ENCODE peak calls at places on chromosomes 2 and 18, in five cellular contexts. P, T, A, S and Q are unnamed samples.

GRCh38 chr2:27806311-27807059 is 35.0 kb downstream of the MRPL33 start:
- DNase-seq in P (no peak), T (no peak), A (no peak), S (no peak), Q (no peak)

GRCh38 chr2:101993772-101994171 is 2.0 kb downstream of the IL1R2 start:
- DNase-seq in P (no peak), T (no peak), A (no peak), S (no peak), Q (no peak)

GRCh38 chr2:159755788-159756187 is 42.2 kb downstream of the CD302 start:
- DNase-seq in P (no peak), T (no peak), A (peak), S (no peak), Q (peak)

GRCh38 chr2:31011565-31011964 is 126.7 kb downstream of the GALNT14 start:
- DNase-seq in P (no peak), T (no peak), A (no peak), S (no peak), Q (no peak)

GRCh38 chr2:10078704-10079191 is 1.5 kb downstream of the CYS1 start:
- DNase-seq in P (no peak), T (no peak), A (no peak), S (peak), Q (no peak)

GRCh38 chr2:206435738-206436137 is 7.6 kb upstream of the ADAM23 start:
- DNase-seq in P (no peak), T (no peak), A (no peak), S (no peak), Q (no peak)

GRCh38 chr2:120224735-120225548 is 1.7 kb upstream of the TMEM185B start:
- DNase-seq in P (no peak), T (peak), A (no peak), S (no peak), Q (no peak)

GRCh38 chr2:216371756-216372702 is at the start of gene MARCHF4:
- DNase-seq in P (peak), T (peak), A (peak), S (peak), Q (peak)

GRCh38 chr18:6406910-6407470 is 7.7 kb downstream of the L3MBTL4 start:
- DNase-seq in P (no peak), T (no peak), A (no peak), S (no peak), Q (no peak)

GRCh38 chr2:178119181-178119922 is 7.1 kb downstream of the RBM45 start:
- DNase-seq in P (no peak), T (no peak), A (no peak), S (no peak), Q (no peak)

GRCh38 chr2:43855292-43855691 is 16.5 kb downstream of the ABCG8 start:
- DNase-seq in P (no peak), T (no peak), A (no peak), S (no peak), Q (peak)

GRCh38 chr2:48531141-48531648 is 1.2 kb downstream of the STON1 start:
- DNase-seq in P (no peak), T (no peak), A (no peak), S (peak), Q (peak)

GRCh38 chr2:209680596-209680995 is 91.0 kb upstream of the UNC80 start:
- DNase-seq in P (no peak), T (no peak), A (no peak), S (no peak), Q (no peak)

GRCh38 chr2:145027073-145027459 is 507.1 kb upstream of the ZEB2 start:
- DNase-seq in P (no peak), T (no peak), A (no peak), S (no peak), Q (no peak)

GRCh38 chr2:96954490-96954846 is 31.9 kb downstream of the FAM178B start:
- DNase-seq in P (no peak), T (peak), A (no peak), S (no peak), Q (no peak)

GRCh38 chr18:22493940-22494339 is 76.2 kb upstream of the CTAGE1 start:
- DNase-seq in P (no peak), T (no peak), A (no peak), S (no peak), Q (no peak)

GRCh38 chr2:55099878-55100820 is 49.9 kb upstream of the RTN4 start:
- DNase-seq in P (no peak), T (no peak), A (no peak), S (no peak), Q (no peak)

GRCh38 chr2:84741182-84741822 is 139.6 kb downstream of the TRABD2A start:
- DNase-seq in P (no peak), T (no peak), A (peak), S (no peak), Q (peak)

GRCh38 chr2:54204476-54204875 is 51.6 kb downstream of the TSPYL6 start:
- DNase-seq in P (no peak), T (no peak), A (no peak), S (no peak), Q (no peak)

GRCh38 chr2:65350714-65351113 is 81.7 kb downstream of the SPRED2 start:
- DNase-seq in P (no peak), T (no peak), A (peak), S (no peak), Q (peak)

GRCh38 chr2:201888476-201888875 is 82.1 kb downstream of the CDK15 start:
- DNase-seq in P (no peak), T (no peak), A (no peak), S (no peak), Q (no peak)

GRCh38 chr18:42792731-42793130 is 322.8 kb downstream of the RIT2 start:
- DNase-seq in P (no peak), T (no peak), A (no peak), S (no peak), Q (no peak)

GRCh38 chr2:175036582-175037018 is 31.4 kb upstream of the CHN1 start:
- DNase-seq in P (peak), T (peak), A (peak), S (peak), Q (peak)

GRCh38 chr2:219744698-219745097 is 117.3 kb downstream of the SLC4A3 start:
- DNase-seq in P (no peak), T (no peak), A (no peak), S (no peak), Q (no peak)

GRCh38 chr2:79178073-79178720 is 18.6 kb upstream of the REG3A start:
- DNase-seq in P (no peak), T (no peak), A (no peak), S (no peak), Q (no peak)

GRCh38 chr2:65413106-65413505 is 19.3 kb downstream of the SPRED2 start:
- DNase-seq in P (no peak), T (no peak), A (no peak), S (no peak), Q (no peak)

GRCh38 chr2:240255811-240256703 is 115.6 kb upstream of the OTOS start:
- DNase-seq in P (no peak), T (no peak), A (peak), S (no peak), Q (peak)

GRCh38 chr18:3524706-3525105 is 74.7 kb downstream of the TGIF1 start:
- DNase-seq in P (no peak), T (no peak), A (no peak), S (no peak), Q (no peak)

GRCh38 chr18:35756506-35757117 is 175.1 kb downstream of the GALNT1 start:
- DNase-seq in P (peak), T (peak), A (peak), S (peak), Q (peak)

GRCh38 chr2:226703501-226703900 is 96.1 kb downstream of the IRS1 start:
- DNase-seq in P (no peak), T (no peak), A (no peak), S (no peak), Q (no peak)

GRCh38 chr2:229901819-229902218 is 20.0 kb downstream of the TRIP12 start:
- DNase-seq in P (no peak), T (no peak), A (peak), S (peak), Q (peak)

GRCh38 chr2:101435011-101435862 is 39.7 kb downstream of the RFX8 start:
- DNase-seq in P (no peak), T (no peak), A (peak), S (peak), Q (peak)

GRCh38 chr2:96359866-96360265 is 24.3 kb downstream of the NCAPH start:
- DNase-seq in P (no peak), T (no peak), A (no peak), S (no peak), Q (no peak)

GRCh38 chr2:20267529-20267928 is 42.6 kb upstream of the SDC1 start:
- DNase-seq in P (no peak), T (no peak), A (no peak), S (no peak), Q (no peak)